ENCODE peak calls at places on chromosomes 13 and 19, in seven cellular contexts. P is CD4-positive, alpha-beta T cell; N is CD8-positive, alpha-beta T cell; L is fibroblast of pulmonary artery; D is left ventricle myocardium inferior; U is thoracic aorta; Z is PC-9. T is an unnamed sample.

GRCh38 chr13:111248822-111249221 is 71.6 kb upstream of the TEX29 start:
- DNase-seq in P (no peak), N (no peak), L (no peak), D (no peak), U (no peak), Z (no peak), T (no peak)

GRCh38 chr19:58338825-58339558 is 12.2 kb downstream of the ZSCAN22 start:
- DNase-seq in P (no peak), N (no peak), L (no peak), D (no peak), U (no peak), Z (peak), T (no peak)

GRCh38 chr13:64925284-64925683 is 2304.9 kb downstream of the PCDH9 start:
- DNase-seq in P (no peak), N (no peak), L (peak), D (no peak), U (no peak), Z (no peak), T (no peak)

GRCh38 chr13:30107536-30108136 is 199.7 kb downstream of the KATNAL1 start:
- DNase-seq in P (no peak), N (no peak), L (no peak), D (no peak), U (no peak), Z (peak), T (no peak)

GRCh38 chr19:55156202-55157063 is 1.1 kb downstream of the TNNI3 start:
- DNase-seq in P (peak), N (no peak), L (peak), D (peak), U (no peak), Z (no peak), T (peak)

GRCh38 chr13:43587376-43587775 is 199.4 kb downstream of the ENOX1 start:
- DNase-seq in P (no peak), N (no peak), L (no peak), D (no peak), U (no peak), Z (no peak), T (no peak)

GRCh38 chr13:41383400-41383799 is 72.3 kb downstream of the NAA16 start:
- DNase-seq in P (no peak), N (no peak), L (peak), D (no peak), U (no peak), Z (no peak), T (no peak)

GRCh38 chr19:1045247-1045603 is 5.3 kb downstream of the ABCA7 start:
- DNase-seq in P (no peak), N (peak), L (no peak), D (no peak), U (no peak), Z (peak), T (no peak)

GRCh38 chr13:71621152-71622124 is 245.6 kb downstream of the DACH1 start:
- DNase-seq in P (no peak), N (no peak), L (no peak), D (no peak), U (no peak), Z (no peak), T (no peak)

GRCh38 chr13:73259061-73259908 is 200.5 kb downstream of the KLF5 start:
- DNase-seq in P (no peak), N (no peak), L (peak), D (no peak), U (no peak), Z (no peak), T (no peak)

GRCh38 chr13:49608932-49609331 is 19.4 kb upstream of the ARL11 start:
- DNase-seq in P (no peak), N (no peak), L (no peak), D (no peak), U (no peak), Z (no peak), T (no peak)

GRCh38 chr19:28498404-28498976 is 714.5 kb downstream of the UQCRFS1 start:
- DNase-seq in P (no peak), N (no peak), L (no peak), D (no peak), U (no peak), Z (no peak), T (no peak)

GRCh38 chr13:42729857-42730402 is 51.5 kb upstream of the FAM216B start:
- DNase-seq in P (no peak), N (no peak), L (no peak), D (no peak), U (no peak), Z (no peak), T (no peak)

GRCh38 chr19:3061214-3062161 is 807 bp downstream of the TLE5 start:
- DNase-seq in P (peak), N (peak), L (peak), D (peak), U (no peak), Z (no peak), T (peak)

GRCh38 chr19:19115954-19116353 is 22.3 kb downstream of the TMEM161A start:
- DNase-seq in P (peak), N (peak), L (peak), D (no peak), U (no peak), Z (no peak), T (no peak)

GRCh38 chr19:40523322-40524047 is 53.2 kb upstream of the SHKBP1 start:
- DNase-seq in P (no peak), N (no peak), L (peak), D (peak), U (no peak), Z (peak), T (peak)

GRCh38 chr13:77176350-77176749 is 149.4 kb upstream of the FBXL3 start:
- DNase-seq in P (no peak), N (no peak), L (peak), D (no peak), U (no peak), Z (no peak), T (no peak)

GRCh38 chr19:27872370-27872769 is 1340.6 kb downstream of the UQCRFS1 start:
- DNase-seq in P (no peak), N (no peak), L (no peak), D (no peak), U (no peak), Z (no peak), T (no peak)

GRCh38 chr13:97753942-97754670 is 199.4 kb upstream of the IPO5 start:
- DNase-seq in P (no peak), N (no peak), L (no peak), D (no peak), U (no peak), Z (no peak), T (no peak)

GRCh38 chr13:79990048-79990447 is 350.9 kb downstream of the SPRY2 start:
- DNase-seq in P (no peak), N (no peak), L (no peak), D (no peak), U (no peak), Z (no peak), T (no peak)

GRCh38 chr19:34366670-34367423 is 1.9 kb downstream of the GPI start:
- DNase-seq in P (no peak), N (no peak), L (peak), D (no peak), U (no peak), Z (no peak), T (no peak)

GRCh38 chr19:13986348-13986904 is 19.7 kb downstream of the RFX1 start:
- DNase-seq in P (peak), N (peak), L (peak), D (peak), U (peak), Z (no peak), T (peak)

GRCh38 chr19:1408300-1409203 is 1.2 kb downstream of the DAZAP1 start:
- DNase-seq in P (peak), N (peak), L (peak), D (peak), U (no peak), Z (no peak), T (peak)

GRCh38 chr19:54172764-54173699 is at the start of gene TMC4:
- DNase-seq in P (no peak), N (no peak), L (no peak), D (no peak), U (no peak), Z (peak), T (no peak)

GRCh38 chr13:76852991-76853390 is 33.2 kb downstream of the KCTD12 start:
- DNase-seq in P (no peak), N (no peak), L (peak), D (no peak), U (no peak), Z (no peak), T (no peak)

GRCh38 chr19:47215581-47215980 is 15.4 kb downstream of the BBC3 start:
- DNase-seq in P (no peak), N (no peak), L (no peak), D (no peak), U (no peak), Z (no peak), T (no peak)

GRCh38 chr13:81487151-81487550 is 1146.2 kb upstream of the SPRY2 start:
- DNase-seq in P (no peak), N (no peak), L (peak), D (no peak), U (no peak), Z (no peak), T (no peak)
- TF ChIP-seq CTCF in P (no peak), N (no peak), L (no peak), D (no peak), U (no peak), Z (peak), T (no peak)

GRCh38 chr13:20489185-20489820 is 36.4 kb downstream of the CRYL1 start:
- DNase-seq in P (peak), N (no peak), L (no peak), D (no peak), U (no peak), Z (peak), T (no peak)
- TF ChIP-seq CTCF in P (peak), N (no peak), L (no peak), D (peak), U (no peak), Z (peak), T (peak)

GRCh38 chr19:31249217-31249616 is 100.0 kb downstream of the TSHZ3 start:
- DNase-seq in P (no peak), N (no peak), L (no peak), D (no peak), U (no peak), Z (no peak), T (no peak)
- TF ChIP-seq CTCF in P (no peak), N (no peak), L (peak), D (peak), U (no peak), Z (no peak), T (no peak)

DNA sequence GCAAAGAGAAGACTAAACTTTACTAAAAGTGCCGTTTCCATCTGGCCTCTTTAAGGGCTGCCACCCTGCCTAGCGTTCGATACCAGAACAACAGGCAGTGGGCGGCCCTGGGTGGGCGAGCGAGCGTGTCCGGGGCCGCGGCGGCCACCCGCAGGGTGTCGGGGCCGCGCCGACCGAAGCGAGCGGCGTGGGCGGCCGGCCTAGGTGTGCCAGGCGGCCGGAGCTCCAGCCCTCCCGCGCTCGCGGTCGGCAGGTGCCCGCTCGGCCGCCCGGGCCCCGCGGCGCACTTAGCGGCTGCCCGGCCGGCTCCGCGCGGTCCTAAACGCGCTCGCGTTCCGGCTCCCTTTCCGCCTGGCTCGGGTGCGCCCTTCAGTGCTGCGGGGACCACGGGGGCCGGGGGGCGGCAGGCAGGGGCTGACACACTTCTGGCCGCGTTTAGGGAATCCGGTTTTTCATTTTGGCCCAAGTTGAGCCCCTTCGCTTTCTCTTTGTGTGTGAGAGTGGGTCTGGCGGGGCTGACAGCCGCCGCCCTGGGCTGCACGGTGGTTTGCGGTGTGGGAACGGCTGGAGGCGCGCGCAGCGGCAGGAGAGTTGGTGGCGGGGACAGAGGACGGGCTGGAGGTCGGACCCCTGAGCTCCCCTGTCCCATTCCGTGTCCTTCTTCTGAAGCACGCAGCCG is 2.9 kb downstream of the FGF9 start:
- DNase-seq in P (no peak), N (no peak), L (peak), D (peak), U (no peak), Z (no peak), T (no peak)
- TF ChIP-seq CTCF in P (peak), N (peak), L (no peak), D (peak), U (no peak), Z (no peak), T (no peak)

GRCh38 chr19:5030136-5030820 is 61.4 kb downstream of the KDM4B start:
- DNase-seq in P (no peak), N (no peak), L (no peak), D (no peak), U (no peak), Z (no peak), T (no peak)

GRCh38 chr19:5028229-5028886 is 59.4 kb downstream of the KDM4B start:
- DNase-seq in P (no peak), N (no peak), L (no peak), D (no peak), U (no peak), Z (no peak), T (no peak)

GRCh38 chr19:5024282-5024681 is 55.4 kb downstream of the KDM4B start:
- DNase-seq in P (no peak), N (no peak), L (no peak), D (no peak), U (no peak), Z (no peak), T (no peak)

GRCh38 chr19:5025027-5025426 is 56.1 kb downstream of the KDM4B start:
- DNase-seq in P (no peak), N (no peak), L (no peak), D (no peak), U (no peak), Z (no peak), T (no peak)

DNA sequence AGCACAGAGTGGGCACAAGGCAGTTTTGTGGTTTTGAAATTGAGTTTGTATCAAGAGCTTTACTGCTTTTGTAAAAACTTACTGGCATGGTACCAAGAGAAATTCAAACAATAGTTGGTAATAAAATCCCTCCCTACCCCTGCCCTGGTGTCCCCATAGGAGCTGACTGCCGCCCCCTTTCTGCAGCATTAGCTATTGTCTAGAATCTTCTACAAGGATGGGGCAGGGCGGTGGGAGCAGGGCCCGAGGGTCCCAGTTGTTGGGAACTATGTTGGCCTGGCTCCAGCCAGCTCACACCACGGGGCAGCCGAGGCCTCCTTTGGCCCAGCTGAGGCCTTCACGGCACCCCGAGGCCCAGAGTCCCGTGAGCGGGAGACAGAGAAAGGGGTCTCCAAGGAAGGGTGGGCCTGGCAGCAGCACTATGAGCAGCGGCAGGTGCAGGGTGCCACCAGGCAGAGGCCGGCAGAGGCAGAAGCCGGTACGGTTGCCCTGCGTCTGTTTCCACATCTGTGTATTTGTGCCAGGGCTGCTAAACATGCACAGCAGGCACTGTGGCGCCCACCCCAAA is 57.9 kb downstream of the KDM4B start:
- DNase-seq in P (no peak), N (no peak), L (peak), D (no peak), U (no peak), Z (no peak), T (no peak)
- TF ChIP-seq CTCF in P (no peak), N (no peak), L (peak), D (no peak), U (no peak), Z (no peak), T (no peak)